ENCODE peak calls at places on chromosomes 2 and 18, in eight cellular contexts. W, Q, E, G, Z, X, N and D are unnamed samples.
A peak's percentile ranks its signal among the peaks of the same experiment; 100 is the strongest.

GRCh38 chr18:33870059-33870458 is 292.0 kb downstream of the ASXL3 start:
- DNase-seq in W (peak; percentile 10), Q (no peak), E (no peak), G (no peak), Z (no peak), X (no peak), N (no peak), D (no peak)

GRCh38 chr2:208354964-208355381 is 51.6 kb upstream of the PTH2R start:
- DNase-seq in W (no peak), Q (no peak), E (no peak), G (no peak), Z (no peak), X (no peak), N (no peak), D (no peak)

GRCh38 chr2:99153921-99154604 is 679 bp downstream of the TSGA10 start:
- DNase-seq in W (peak; percentile 14), Q (no peak), E (no peak), G (no peak), Z (no peak), X (peak; percentile 33), N (no peak), D (peak; percentile 17)

GRCh38 chr2:172397136-172397825 is 30.1 kb upstream of the ITGA6 start:
- DNase-seq in W (no peak), Q (no peak), E (peak; percentile 38), G (no peak), Z (no peak), X (no peak), N (peak; percentile 21), D (peak; percentile 66)

GRCh38 chr2:162244559-162245031 is 1.4 kb upstream of the FAP start:
- DNase-seq in W (peak; percentile 93), Q (no peak), E (peak; percentile 66), G (no peak), Z (peak; percentile 59), X (peak; percentile 27), N (peak; percentile 87), D (peak; percentile 62)

GRCh38 chr2:134648547-134648946 is 70.3 kb downstream of the TMEM163 start:
- DNase-seq in W (no peak), Q (no peak), E (no peak), G (no peak), Z (no peak), X (no peak), N (no peak), D (no peak)

GRCh38 chr2:149329068-149329467 is 1.3 kb upstream of the LYPD6 start:
- DNase-seq in W (no peak), Q (no peak), E (no peak), G (peak; percentile 43), Z (peak; percentile 54), X (no peak), N (no peak), D (peak; percentile 4)

GRCh38 chr18:22006458-22006857 is 162.9 kb upstream of the GATA6 start:
- DNase-seq in W (no peak), Q (no peak), E (no peak), G (no peak), Z (no peak), X (no peak), N (no peak), D (no peak)

GRCh38 chr2:19435815-19436214 is 77.4 kb upstream of the OSR1 start:
- DNase-seq in W (peak; percentile 15), Q (no peak), E (peak; percentile 9), G (no peak), Z (no peak), X (no peak), N (peak; percentile 10), D (peak; percentile 51)

GRCh38 chr18:49971462-49971861 is 158.1 kb upstream of the ACAA2 start:
- DNase-seq in W (no peak), Q (no peak), E (no peak), G (no peak), Z (no peak), X (no peak), N (no peak), D (no peak)

GRCh38 chr18:10120622-10121021 is 206.8 kb downstream of the VAPA start:
- DNase-seq in W (no peak), Q (no peak), E (no peak), G (no peak), Z (no peak), X (no peak), N (no peak), D (no peak)

GRCh38 chr2:6148887-6149286 is 456.7 kb downstream of the SOX11 start:
- DNase-seq in W (no peak), Q (no peak), E (no peak), G (no peak), Z (no peak), X (no peak), N (no peak), D (no peak)

GRCh38 chr2:190682168-190682567 is 33.3 kb downstream of the NAB1 start:
- DNase-seq in W (peak; percentile 38), Q (no peak), E (no peak), G (no peak), Z (no peak), X (no peak), N (no peak), D (no peak)

GRCh38 chr2:133561045-133561852 is 7.0 kb downstream of the NCKAP5 start:
- DNase-seq in W (peak; percentile 83), Q (peak; percentile 24), E (peak; percentile 49), G (peak; percentile 25), Z (peak; percentile 15), X (no peak), N (no peak), D (peak; percentile 66)

GRCh38 chr2:23669413-23670244 is 257.3 kb downstream of the ATAD2B start:
- DNase-seq in W (peak; percentile 79), Q (no peak), E (no peak), G (no peak), Z (no peak), X (peak; percentile 92), N (no peak), D (no peak)